ENCODE peak calls at places on chromosomes 6 and 20, in seven cellular contexts. O is head of caudate nucleus; N is activated CD4-positive, CD25-positive, alpha-beta regulatory T cell treated with anti-CD3 and anti-CD28 coated beads, Interleukin-2, amount 50 U/mL, for 72 hours; G is iris pigment epithelial cell; J is non-pigmented ciliary epithelial cell; P is iPS DF 19.7; I is CMK. W is an unnamed sample.

GRCh38 chr6:90369024-90369519 is 72.4 kb upstream of the BACH2 start:
- DNase-seq in G (peak), J (peak), N (no peak), P (peak), O (no peak), I (no peak), W (peak)

GRCh38 chr20:54172532-54172855 is 1.3 kb downstream of the CYP24A1 start:
- DNase-seq in I (no peak), J (no peak), G (no peak), P (no peak), O (no peak), N (no peak), W (no peak)

GRCh38 chr6:95545226-95545625 is 32.1 kb upstream of the MANEA start:
- DNase-seq in N (no peak), O (no peak), P (no peak), I (no peak), G (no peak), J (no peak), W (peak)

GRCh38 chr6:39808934-39809333 is 16.8 kb downstream of the DAAM2 start:
- DNase-seq in I (no peak), G (no peak), P (no peak), J (no peak), O (no peak), N (no peak), W (no peak)

GRCh38 chr6:147974376-147974775 is 368.3 kb upstream of the SASH1 start:
- DNase-seq in N (no peak), J (peak), O (no peak), G (peak), I (no peak), P (no peak), W (no peak)

GRCh38 chr6:26000366-26000886 is 37.8 kb downstream of the TRIM38 start:
- DNase-seq in P (no peak), I (no peak), N (no peak), O (no peak), J (no peak), G (no peak), W (no peak)

GRCh38 chr6:83092756-83093399 is 25.4 kb downstream of the DOP1A start:
- DNase-seq in J (no peak), N (no peak), G (peak), O (no peak), I (no peak), P (no peak), W (no peak)

GRCh38 chr6:15879372-15880261 is 216.8 kb upstream of the DTNBP1 start:
- DNase-seq in O (no peak), N (no peak), G (peak), J (no peak), I (peak), P (no peak), W (peak)

GRCh38 chr6:51515052-51515402 is 572.4 kb downstream of the PKHD1 start:
- DNase-seq in I (no peak), J (no peak), N (no peak), G (peak), O (no peak), P (no peak), W (no peak)

GRCh38 chr6:144615870-144616269 is 330.7 kb downstream of the UTRN start:
- DNase-seq in J (no peak), P (no peak), G (no peak), I (no peak), O (no peak), N (no peak), W (no peak)

GRCh38 chr6:150667977-150668716 is 68.5 kb downstream of the PLEKHG1 start:
- DNase-seq in I (no peak), J (peak), P (no peak), N (no peak), O (peak), G (peak), W (peak)

GRCh38 chr20:49286689-49287551 is 9.1 kb upstream of the ZNFX1 start:
- DNase-seq in G (no peak), N (no peak), O (no peak), J (no peak), P (no peak), I (no peak), W (no peak)

GRCh38 chr6:138454976-138455706 is 44.2 kb downstream of the NHSL1 start:
- DNase-seq in G (peak), N (peak), J (no peak), P (no peak), I (no peak), O (no peak), W (peak)

GRCh38 chr20:61762886-61763739 is 302.6 kb downstream of the TAF4 start:
- DNase-seq in I (no peak), O (no peak), N (no peak), P (no peak), J (no peak), G (no peak), W (no peak)

GRCh38 chr6:165573671-165574070 is 89.4 kb downstream of the PDE10A start:
- DNase-seq in N (no peak), O (no peak), P (no peak), J (no peak), I (no peak), G (peak), W (peak)

GRCh38 chr6:22357724-22358189 is 60.9 kb upstream of the PRL start:
- DNase-seq in I (no peak), O (no peak), G (no peak), P (no peak), N (no peak), J (no peak), W (no peak)

GRCh38 chr20:57627972-57628650 is 7.9 kb upstream of the ZBP1 start:
- DNase-seq in I (no peak), N (no peak), P (no peak), O (no peak), J (no peak), G (peak), W (no peak)

GRCh38 chr6:41072836-41073202 is at the start of gene NFYA:
- DNase-seq in J (peak), P (no peak), G (no peak), N (peak), O (no peak), I (no peak), W (peak)

GRCh38 chr6:87700351-87700728 is 1.7 kb downstream of the AKIRIN2 start:
- DNase-seq in N (no peak), O (no peak), I (no peak), J (no peak), P (no peak), G (no peak), W (no peak)

GRCh38 chr6:79246891-79247290 is 12.4 kb upstream of the HMGN3 start:
- DNase-seq in J (no peak), P (no peak), N (no peak), I (no peak), O (no peak), G (no peak), W (no peak)

GRCh38 chr6:2477723-2478122 is 232.3 kb upstream of the GMDS start:
- DNase-seq in G (no peak), N (no peak), J (no peak), I (no peak), P (no peak), O (no peak), W (no peak)

GRCh38 chr6:27867941-27868705 is 44.1 kb downstream of the OR2B2 start:
- DNase-seq in P (no peak), N (no peak), O (no peak), I (no peak), J (no peak), G (peak), W (no peak)

GRCh38 chr6:163635315-163635714 is 220.8 kb downstream of the QKI start:
- DNase-seq in P (no peak), N (no peak), J (no peak), G (no peak), O (no peak), I (no peak), W (no peak)